ENCODE peak calls at places on chromosomes 16 and 17, in seven cellular contexts. I, Q, A, D, H, P and M are unnamed samples.

GRCh38 chr16:89409161-89409711 is 81.1 kb downstream of the ANKRD11 start:
- DNase-seq in D (peak), Q (no peak), A (no peak), P (peak), H (no peak), I (no peak), M (peak)

GRCh38 chr16:12245923-12246290 is 269.4 kb downstream of the SNX29 start:
- DNase-seq in P (no peak), Q (no peak), A (no peak), H (no peak), D (no peak), I (no peak), M (no peak)

GRCh38 chr17:29663155-29663554 is 40.4 kb upstream of the CORO6 start:
- DNase-seq in Q (no peak), I (no peak), A (no peak), P (no peak), H (no peak), D (no peak), M (no peak)

GRCh38 chr17:16873654-16874035 is 98.3 kb downstream of the TNFRSF13B start:
- DNase-seq in H (no peak), P (no peak), A (no peak), D (no peak), Q (no peak), I (no peak), M (no peak)

GRCh38 chr16:69872888-69873287 is 78.2 kb upstream of the CLEC18A start:
- DNase-seq in Q (no peak), H (no peak), I (no peak), P (no peak), D (no peak), A (no peak), M (no peak)

GRCh38 chr17:59154335-59154720 is 658 bp downstream of the SKA2 start:
- DNase-seq in Q (peak), P (peak), H (peak), A (peak), D (peak), I (peak), M (no peak)

GRCh38 chr17:329794-330420 is 22.7 kb downstream of the RPH3AL start:
- DNase-seq in H (no peak), A (no peak), D (no peak), I (no peak), P (no peak), Q (no peak), M (no peak)

GRCh38 chr16:82630688-82631087 is 3.9 kb downstream of the CDH13 start:
- DNase-seq in P (peak), Q (peak), D (no peak), I (no peak), A (no peak), H (peak), M (no peak)

GRCh38 chr17:13016881-13017622 is 775 bp downstream of the ELAC2 start:
- DNase-seq in I (no peak), D (no peak), P (peak), H (no peak), Q (no peak), A (peak), M (no peak)

GRCh38 chr16:72972878-72973571 is 74.9 kb downstream of the ZFHX3 start:
- DNase-seq in P (peak), Q (no peak), D (no peak), H (no peak), I (no peak), A (no peak), M (no peak)